ENCODE peak calls at places on chromosomes 1 and 21, in seven cellular contexts. S is IMR-90; A is CD4-positive, alpha-beta memory T cell; D is fibroblast of lung; F is aorta; Z is vagina; L is kidney. W is an unnamed sample.

GRCh38 chr1:83999316-83999819 is 436 bp upstream of the TTLL7 start:
- DNase-seq in S (peak), A (no peak), D (peak), F (peak), Z (no peak), L (peak), W (peak)

GRCh38 chr1:61579815-61580214 is 145.1 kb downstream of the TM2D1 start:
- DNase-seq in S (no peak), A (no peak), D (no peak), F (no peak), Z (no peak), L (no peak), W (peak)

GRCh38 chr1:204431310-204432184 is 19.9 kb upstream of the PPP1R15B start:
- DNase-seq in S (peak), A (peak), D (peak), F (peak), Z (no peak), L (peak), W (peak)

GRCh38 chr1:17594026-17594425 is 54.5 kb downstream of the ARHGEF10L start:
- DNase-seq in S (no peak), A (no peak), D (no peak), F (no peak), Z (no peak), L (no peak), W (no peak)

GRCh38 chr1:39732730-39733129 is 6.0 kb upstream of the PPIE start:
- DNase-seq in S (peak), A (no peak), D (peak), F (no peak), Z (no peak), L (no peak), W (peak)

GRCh38 chr21:34626131-34626530 is 11.2 kb upstream of the RCAN1 start:
- DNase-seq in S (no peak), A (no peak), D (peak), F (no peak), Z (no peak), L (no peak), W (no peak)

GRCh38 chr1:179976970-179977651 is 22.5 kb downstream of the CEP350 start:
- DNase-seq in S (no peak), A (no peak), D (no peak), F (no peak), Z (no peak), L (no peak), W (peak)

GRCh38 chr1:169550294-169550693 is 36.0 kb downstream of the F5 start:
- DNase-seq in S (peak), A (peak), D (peak), F (no peak), Z (no peak), L (no peak), W (peak)

GRCh38 chr21:38401527-38401926 is 96.8 kb downstream of the ERG start:
- DNase-seq in S (no peak), A (no peak), D (no peak), F (no peak), Z (no peak), L (no peak), W (no peak)

GRCh38 chr1:88701275-88701674 is 17.2 kb downstream of the PKN2 start:
- DNase-seq in S (no peak), A (no peak), D (no peak), F (no peak), Z (no peak), L (no peak), W (no peak)

GRCh38 chr1:92329356-92330129 is 30.7 kb downstream of the RPAP2 start:
- DNase-seq in S (peak), A (no peak), D (peak), F (no peak), Z (no peak), L (no peak), W (no peak)

GRCh38 chr1:109307363-109308021 is 681 bp upstream of the MYBPHL start:
- DNase-seq in S (no peak), A (no peak), D (no peak), F (no peak), Z (no peak), L (no peak), W (no peak)

GRCh38 chr1:2539312-2539907 is 9.3 kb upstream of the HES5 start:
- DNase-seq in S (no peak), A (no peak), D (no peak), F (no peak), Z (no peak), L (no peak), W (no peak)

GRCh38 chr1:169584483-169585144 is 1.7 kb downstream of the F5 start:
- DNase-seq in S (no peak), A (no peak), D (no peak), F (no peak), Z (no peak), L (no peak), W (no peak)

GRCh38 chr1:18160290-18160942 is 52.8 kb downstream of the IGSF21 start:
- DNase-seq in S (no peak), A (no peak), D (no peak), F (peak), Z (no peak), L (no peak), W (no peak)

GRCh38 chr1:167790117-167790516 is 68.3 kb downstream of the MPZL1 start:
- DNase-seq in S (no peak), A (no peak), D (no peak), F (no peak), Z (no peak), L (no peak), W (no peak)

GRCh38 chr1:216034506-216034905 is 388.7 kb downstream of the USH2A start:
- DNase-seq in S (peak), A (no peak), D (no peak), F (no peak), Z (no peak), L (no peak), W (peak)

GRCh38 chr1:109266965-109267364 is 16.0 kb downstream of the PSRC1 start:
- DNase-seq in S (peak), A (no peak), D (peak), F (no peak), Z (no peak), L (peak), W (peak)

GRCh38 chr1:942411-942821 is 16.6 kb downstream of the NOC2L start:
- DNase-seq in S (no peak), A (no peak), D (peak), F (no peak), Z (no peak), L (no peak), W (peak)
- H3K4me3 ChIP-seq in S (peak), A (no peak), D (no peak), F (no peak), Z (peak), L (no peak), W (peak)

GRCh38 chr1:36597514-36597913 is 114.8 kb upstream of the CSF3R start:
- DNase-seq in S (no peak), A (no peak), D (no peak), F (no peak), Z (no peak), L (no peak), W (no peak)
- H3K4me3 ChIP-seq in S (no peak), A (no peak), D (no peak), F (no peak), Z (no peak), L (no peak), W (no peak)

DNA sequence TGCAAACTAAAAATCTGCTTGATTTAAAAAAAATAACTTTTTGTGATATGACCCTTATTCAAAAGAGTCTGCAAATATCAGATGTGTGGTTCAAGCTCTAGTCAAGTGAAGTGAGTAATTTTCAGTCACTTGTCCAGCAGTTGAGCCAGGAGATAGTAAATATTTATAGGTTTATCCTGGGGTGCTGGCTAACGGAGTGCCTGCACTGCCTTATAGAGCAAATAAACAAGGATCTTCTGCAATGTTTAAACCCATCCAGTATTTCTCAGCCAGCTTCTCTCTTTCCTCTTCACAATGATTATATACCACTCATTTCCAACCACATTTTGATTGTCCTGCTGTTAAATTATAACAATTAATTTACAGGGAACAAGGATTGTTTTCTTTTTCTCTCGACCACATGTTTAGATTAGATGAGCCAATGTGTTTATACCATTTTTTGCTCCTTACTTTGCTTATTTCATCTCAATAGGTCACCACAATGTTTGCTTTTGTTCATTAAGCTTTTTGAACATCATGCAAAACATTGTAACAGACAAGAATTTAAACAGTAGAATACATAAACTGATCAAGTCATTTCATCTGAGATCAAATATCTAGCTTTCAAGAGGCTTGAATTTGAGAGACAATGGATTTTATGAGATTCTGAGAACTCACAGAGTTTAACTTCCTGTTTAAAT is 60.3 kb upstream of the GREM2 start:
- DNase-seq in S (peak), A (no peak), D (no peak), F (no peak), Z (no peak), L (no peak), W (no peak)
- H3K4me3 ChIP-seq in S (no peak), A (no peak), D (no peak), F (no peak), Z (no peak), L (no peak), W (no peak)

DNA sequence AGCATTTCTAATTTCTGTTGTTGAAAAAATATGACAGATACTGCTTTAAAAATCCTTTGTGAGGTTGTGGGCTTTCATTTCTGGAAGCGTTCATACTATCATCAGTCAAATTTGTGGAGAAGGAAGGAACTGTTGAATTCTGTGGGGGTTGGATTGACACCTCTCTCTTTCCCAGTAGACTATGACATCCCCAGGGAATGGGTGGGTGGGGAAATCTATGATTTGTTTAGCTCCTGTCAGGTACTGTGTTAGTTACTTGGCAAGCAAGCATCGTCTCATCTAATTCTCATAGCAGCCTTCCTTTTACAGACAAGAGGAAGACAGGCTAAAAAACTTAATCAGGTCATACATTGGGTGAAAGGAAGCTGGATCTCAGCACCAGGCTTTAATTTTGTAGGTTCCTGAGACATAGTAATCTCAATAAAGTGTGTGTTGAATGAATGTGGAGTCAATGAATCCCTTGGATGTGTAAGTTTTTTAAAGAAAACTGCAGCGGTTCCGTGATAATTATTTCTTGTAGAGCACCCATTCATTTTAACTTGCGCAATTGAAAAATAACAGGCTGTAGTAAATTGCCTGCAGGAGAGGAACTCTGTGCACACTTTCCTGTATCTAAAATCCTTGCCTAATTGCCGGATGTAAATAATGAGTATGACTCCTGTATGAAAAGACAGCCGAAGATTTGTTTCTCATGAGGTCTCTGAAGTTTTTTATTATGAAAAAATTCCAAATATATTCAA is 60.6 kb downstream of the MYOM3 start:
- DNase-seq in S (no peak), A (no peak), D (no peak), F (no peak), Z (no peak), L (no peak), W (no peak)
- H3K4me3 ChIP-seq in S (no peak), A (no peak), D (no peak), F (no peak), Z (no peak), L (no peak), W (no peak)

GRCh38 chr1:232664844-232665777 is 35.2 kb upstream of the SIPA1L2 start:
- DNase-seq in S (no peak), A (no peak), D (no peak), F (no peak), Z (no peak), L (no peak), W (no peak)

GRCh38 chr1:232662910-232663309 is 33.0 kb upstream of the SIPA1L2 start:
- DNase-seq in S (no peak), A (no peak), D (no peak), F (no peak), Z (no peak), L (no peak), W (no peak)

GRCh38 chr1:232667094-232667780 is 37.3 kb upstream of the SIPA1L2 start:
- DNase-seq in S (no peak), A (no peak), D (no peak), F (no peak), Z (no peak), L (no peak), W (no peak)

GRCh38 chr1:232669981-232670763 is 40.2 kb upstream of the SIPA1L2 start:
- DNase-seq in S (peak), A (no peak), D (peak), F (no peak), Z (no peak), L (no peak), W (no peak)

GRCh38 chr1:232667781-232668101 is 37.8 kb upstream of the SIPA1L2 start:
- DNase-seq in S (peak), A (no peak), D (peak), F (no peak), Z (no peak), L (no peak), W (no peak)
- H3K4me3 ChIP-seq in S (no peak), A (no peak), D (no peak), F (no peak), Z (no peak), L (no peak), W (no peak)

DNA sequence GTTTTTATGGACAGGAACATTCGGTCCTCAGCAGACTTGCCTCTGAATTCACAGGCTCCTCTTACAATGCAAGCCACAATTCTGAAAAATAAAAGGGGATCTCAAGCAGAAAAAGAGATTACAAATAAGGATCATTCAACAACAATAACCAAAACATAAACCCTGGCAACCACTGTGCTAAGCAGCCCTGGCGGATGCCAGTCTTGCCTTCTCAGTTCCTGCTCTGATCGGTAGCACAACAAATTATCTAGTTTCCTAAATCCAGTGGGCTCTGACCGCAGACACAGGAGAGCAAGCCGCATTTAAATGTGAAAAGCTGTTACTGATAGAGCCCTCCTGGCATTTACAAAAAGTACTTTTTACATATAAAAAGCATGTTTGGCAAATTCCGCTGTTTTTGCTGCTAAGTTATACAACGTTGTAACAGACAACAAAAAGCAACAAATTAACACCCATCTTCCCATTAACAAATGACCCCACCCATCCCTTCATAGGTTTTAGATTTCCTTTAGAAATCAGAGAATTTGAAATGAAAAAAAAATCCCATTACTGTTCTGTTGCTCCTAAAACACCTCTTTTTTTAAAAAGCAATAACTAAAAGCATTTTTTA is 123.3 kb upstream of the FOXD3 start:
- DNase-seq in S (no peak), A (no peak), D (no peak), F (no peak), Z (no peak), L (no peak), W (no peak)
- H3K4me3 ChIP-seq in S (no peak), A (no peak), D (no peak), F (no peak), Z (no peak), L (no peak), W (no peak)

GRCh38 chr21:16084776-16085364 is 355.1 kb downstream of the USP25 start:
- DNase-seq in S (peak), A (no peak), D (peak), F (peak), Z (no peak), L (no peak), W (peak)
- H3K4me3 ChIP-seq in S (no peak), A (no peak), D (no peak), F (no peak), Z (no peak), L (no peak), W (no peak)

GRCh38 chr1:41662656-41663437 is 178.4 kb upstream of the EDN2 start:
- DNase-seq in S (peak), A (no peak), D (peak), F (peak), Z (no peak), L (peak), W (peak)
- H3K4me3 ChIP-seq in S (peak), A (peak), D (no peak), F (peak), Z (peak), L (no peak), W (peak)

DNA sequence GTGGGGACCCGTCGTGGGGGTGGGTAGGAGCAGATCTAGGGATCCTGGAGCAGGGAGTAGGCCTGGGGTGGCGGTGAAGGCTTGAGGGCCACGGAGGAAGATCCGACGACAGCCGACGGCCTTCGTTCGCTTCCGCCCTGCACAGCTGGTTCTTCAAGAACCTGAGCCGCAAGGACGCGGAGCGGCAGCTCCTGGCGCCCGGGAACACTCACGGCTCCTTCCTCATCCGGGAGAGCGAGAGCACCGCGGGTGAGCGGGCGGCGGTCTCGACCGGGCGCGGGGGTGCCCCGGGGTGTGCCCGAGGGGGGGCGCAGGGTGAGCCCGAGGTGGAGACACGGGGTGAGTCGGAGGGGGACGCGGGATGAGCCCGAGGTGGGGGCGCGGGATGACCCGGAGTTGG is 16.5 kb upstream of the HDAC1 start:
- DNase-seq in S (no peak), A (no peak), D (no peak), F (no peak), Z (no peak), L (peak), W (no peak)
- H3K4me3 ChIP-seq in S (no peak), A (no peak), D (no peak), F (no peak), Z (no peak), L (no peak), W (no peak)

GRCh38 chr1:27886353-27886679 is 14.0 kb downstream of the THEMIS2 start:
- DNase-seq in S (no peak), A (no peak), D (no peak), F (no peak), Z (no peak), L (no peak), W (no peak)

GRCh38 chr1:27885114-27885528 is 12.8 kb downstream of the THEMIS2 start:
- DNase-seq in S (no peak), A (no peak), D (no peak), F (peak), Z (no peak), L (no peak), W (no peak)

GRCh38 chr1:27886744-27887143 is 14.4 kb downstream of the THEMIS2 start:
- DNase-seq in S (no peak), A (no peak), D (no peak), F (no peak), Z (no peak), L (no peak), W (no peak)

GRCh38 chr1:27884182-27884954 is 12.0 kb downstream of the THEMIS2 start:
- DNase-seq in S (no peak), A (no peak), D (no peak), F (peak), Z (no peak), L (peak), W (no peak)

GRCh38 chr1:27885620-27886352 is 13.4 kb downstream of the THEMIS2 start:
- DNase-seq in S (no peak), A (no peak), D (no peak), F (no peak), Z (no peak), L (no peak), W (no peak)
- H3K4me3 ChIP-seq in S (no peak), A (no peak), D (no peak), F (no peak), Z (no peak), L (no peak), W (no peak)

W was measured in cardiac muscle cell.